ENCODE peak calls at places on chromosomes 13 and 19, in seven cellular contexts. O is mesenchymal stem cell; P is CD8-positive, alpha-beta memory T cell; Q is astrocyte of the spinal cord; N is HFF-Myc; J is spleen; C is heart left ventricle. T is an unnamed sample.

GRCh38 chr19:47609885-47610545 is 1.1 kb downstream of the BICRA start:
- DNase-seq in O (peak), P (peak), Q (peak), N (no peak), J (peak), C (peak), T (no peak)

GRCh38 chr13:45833663-45834062 is 17.9 kb downstream of the SIAH3 start:
- DNase-seq in O (peak), P (no peak), Q (peak), N (no peak), J (no peak), C (peak), T (no peak)

GRCh38 chr13:49517461-49517860 is 21.7 kb downstream of the PHF11 start:
- DNase-seq in O (peak), P (no peak), Q (no peak), N (no peak), J (no peak), C (no peak), T (no peak)

GRCh38 chr19:7211191-7211988 is 82.8 kb downstream of the INSR start:
- DNase-seq in O (no peak), P (no peak), Q (no peak), N (no peak), J (peak), C (peak), T (no peak)

GRCh38 chr13:102913924-102914628 is 68.2 kb downstream of the ERCC5 start:
- DNase-seq in O (no peak), P (no peak), Q (peak), N (no peak), J (no peak), C (no peak), T (no peak)

GRCh38 chr19:3642987-3643386 is 16.4 kb upstream of the CACTIN start:
- DNase-seq in O (peak), P (no peak), Q (no peak), N (no peak), J (no peak), C (no peak), T (no peak)

GRCh38 chr13:113848020-113848419 is 15.9 kb downstream of the GAS6 start:
- DNase-seq in O (no peak), P (no peak), Q (no peak), N (no peak), J (no peak), C (no peak), T (no peak)

GRCh38 chr19:2962018-2962670 is 15.2 kb upstream of the TLE6 start:
- DNase-seq in O (peak), P (no peak), Q (peak), N (peak), J (no peak), C (peak), T (no peak)

GRCh38 chr19:53818756-53819155 is 5.4 kb downstream of the NLRP12 start:
- DNase-seq in O (no peak), P (no peak), Q (no peak), N (no peak), J (no peak), C (no peak), T (no peak)

GRCh38 chr13:24644051-24644450 is 36.2 kb upstream of the ATP12A start:
- DNase-seq in O (peak), P (no peak), Q (peak), N (no peak), J (no peak), C (no peak), T (peak)

GRCh38 chr19:4908781-4909171 is 525 bp upstream of the UHRF1 start:
- DNase-seq in O (no peak), P (no peak), Q (no peak), N (no peak), J (no peak), C (no peak), T (no peak)

GRCh38 chr13:113880651-113881611 is 17.1 kb upstream of the GAS6 start:
- DNase-seq in O (no peak), P (no peak), Q (no peak), N (no peak), J (no peak), C (no peak), T (no peak)

DNA sequence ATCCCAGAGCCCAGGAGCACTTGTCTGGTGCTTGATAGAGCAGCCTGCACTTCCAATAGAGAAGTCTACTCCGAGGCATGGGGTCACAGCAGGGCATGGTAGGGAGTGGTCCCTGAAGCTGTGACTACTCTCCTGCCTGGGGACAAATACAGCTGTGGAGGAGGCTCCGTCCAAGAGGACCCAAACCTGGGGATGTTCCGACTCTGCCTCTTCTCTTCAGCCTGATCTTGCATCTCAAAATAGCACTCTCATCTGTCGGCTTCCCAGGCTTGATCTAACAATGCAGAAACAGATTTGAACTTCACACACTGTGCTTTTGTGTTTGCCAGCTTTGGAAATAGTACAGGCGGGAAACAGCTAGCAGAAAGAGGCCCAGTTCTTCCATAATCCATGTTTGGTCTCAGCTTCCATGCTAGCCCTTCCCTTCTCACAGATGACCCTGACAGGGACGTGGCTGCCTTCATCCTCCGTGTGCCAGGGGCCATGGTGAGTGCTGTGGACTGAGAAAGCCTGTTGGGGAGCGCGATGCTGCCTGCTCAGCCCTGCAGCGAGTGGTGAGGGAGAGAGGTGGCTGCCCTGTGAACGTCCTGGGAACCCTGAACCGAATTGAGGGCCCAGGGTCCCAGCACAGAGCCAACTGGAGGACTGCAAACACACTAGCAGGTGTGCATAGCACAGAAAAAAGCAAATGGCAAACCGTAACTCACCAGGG is 150.3 kb upstream of the GPR12 start:
- DNase-seq in O (no peak), P (no peak), Q (no peak), N (no peak), J (no peak), C (no peak), T (no peak)
- H3K4me3 ChIP-seq in O (no peak), P (no peak), Q (no peak), N (no peak), J (no peak), C (no peak), T (no peak)

DNA sequence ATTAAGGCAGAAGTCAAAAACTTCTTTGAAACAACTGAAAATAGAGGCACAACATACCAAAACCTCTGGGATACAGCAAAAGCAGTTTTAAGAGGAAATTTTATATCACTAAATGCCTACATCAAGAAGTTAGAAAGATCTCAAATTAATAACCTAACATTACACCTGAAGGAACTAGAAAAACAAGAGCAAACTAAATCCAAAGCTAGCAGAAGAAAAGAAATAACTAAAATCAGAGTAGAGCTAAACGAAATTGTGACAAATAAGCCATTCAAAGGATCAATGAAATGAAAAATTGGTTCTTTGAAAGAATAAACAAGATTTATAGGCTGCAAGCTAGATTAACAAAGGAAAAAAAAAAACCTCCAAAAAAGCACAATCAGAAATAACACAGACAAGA is 2.5 kb upstream of the GPR42 start:
- DNase-seq in O (no peak), P (no peak), Q (no peak), N (no peak), J (no peak), C (no peak), T (no peak)
- H3K4me3 ChIP-seq in O (no peak), P (no peak), Q (no peak), N (no peak), J (no peak), C (no peak), T (no peak)

GRCh38 chr19:55493650-55494171 is 5.5 kb downstream of the SSC5D start:
- DNase-seq in O (no peak), P (no peak), Q (no peak), N (no peak), J (no peak), C (peak), T (no peak)
- H3K4me3 ChIP-seq in O (peak), P (no peak), Q (no peak), N (no peak), J (peak), C (peak), T (peak)

GRCh38 chr19:18417250-18418033 is 1.8 kb upstream of the SSBP4 start:
- DNase-seq in O (peak), P (no peak), Q (peak), N (no peak), J (peak), C (peak), T (no peak)

GRCh38 chr19:18418034-18418724 is 1.0 kb upstream of the SSBP4 start:
- DNase-seq in O (no peak), P (peak), Q (no peak), N (no peak), J (peak), C (peak), T (no peak)

GRCh38 chr19:18415177-18415867 is 3.9 kb upstream of the SSBP4 start:
- DNase-seq in O (no peak), P (no peak), Q (peak), N (peak), J (peak), C (peak), T (no peak)

GRCh38 chr19:18418725-18419194 is 438 bp upstream of the SSBP4 start:
- DNase-seq in O (peak), P (peak), Q (no peak), N (no peak), J (peak), C (peak), T (no peak)

GRCh38 chr19:18416778-18417249 is 2.4 kb upstream of the SSBP4 start:
- DNase-seq in O (peak), P (peak), Q (peak), N (peak), J (peak), C (peak), T (no peak)
- H3K4me3 ChIP-seq in O (peak), P (peak), Q (peak), N (peak), J (peak), C (peak), T (peak)

GRCh38 chr19:41879080-41879479 is 2.0 kb downstream of the CD79A start:
- DNase-seq in O (no peak), P (no peak), Q (no peak), N (no peak), J (no peak), C (no peak), T (no peak)
- H3K4me3 ChIP-seq in O (no peak), P (no peak), Q (no peak), N (no peak), J (peak), C (no peak), T (no peak)

DNA sequence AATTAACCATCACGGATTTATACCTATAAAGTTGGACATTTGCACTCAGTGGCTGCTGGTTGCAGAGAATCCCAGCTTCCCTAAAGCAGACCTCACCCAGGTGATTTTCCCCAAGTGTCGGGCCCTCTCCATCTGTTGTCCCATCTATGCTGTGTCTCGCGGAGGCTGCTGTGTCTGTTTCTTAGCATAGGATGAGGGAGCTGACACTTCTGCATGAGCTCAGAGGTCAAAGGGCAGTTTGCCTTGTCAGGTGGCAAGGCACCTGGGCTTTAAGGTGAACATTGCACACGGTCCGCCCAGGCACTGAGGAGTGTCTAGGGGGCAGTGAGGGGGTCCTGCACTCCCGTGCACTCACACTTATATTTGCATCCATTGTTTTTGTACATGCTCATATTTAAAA is 151.6 kb downstream of the ZIC5 start:
- DNase-seq in O (no peak), P (no peak), Q (no peak), N (no peak), J (no peak), C (no peak), T (no peak)
- H3K4me3 ChIP-seq in O (no peak), P (no peak), Q (no peak), N (no peak), J (no peak), C (no peak), T (no peak)

T was measured in AG04449.